ENCODE peak calls at places on chromosomes 1 and 21, in five cellular contexts. Z is heart left ventricle, S is A549, F is endothelial cell of umbilical vein, G is transverse colon. H is an unnamed sample.

GRCh38 chr21:45050786-45051489 is 23.4 kb upstream of the ADARB1 start:
- DNase-seq in Z (no peak), S (peak), F (no peak), G (no peak), H (no peak)

GRCh38 chr1:38076038-38076437 is 29.4 kb upstream of the POU3F1 start:
- DNase-seq in Z (no peak), S (no peak), F (peak), G (no peak), H (no peak)

GRCh38 chr1:219460561-219461511 is 152.1 kb downstream of the ZC3H11B start:
- DNase-seq in Z (no peak), S (no peak), F (no peak), G (no peak), H (no peak)

GRCh38 chr1:51989582-51990477 is 670 bp downstream of the RAB3B start:
- DNase-seq in Z (no peak), S (no peak), F (no peak), G (no peak), H (no peak)

GRCh38 chr1:87274851-87275250 is 53.8 kb upstream of the LMO4 start:
- DNase-seq in Z (no peak), S (no peak), F (no peak), G (no peak), H (no peak)

GRCh38 chr1:21340230-21340564 is 49.9 kb upstream of the ECE1 start:
- DNase-seq in Z (no peak), S (no peak), F (no peak), G (peak), H (no peak)

GRCh38 chr1:33876970-33877680 is 13.2 kb downstream of the HMGB4 start:
- DNase-seq in Z (no peak), S (no peak), F (no peak), G (no peak), H (peak)

GRCh38 chr1:56814205-56814604 is 5.0 kb downstream of the FYB2 start:
- DNase-seq in Z (no peak), S (no peak), F (no peak), G (no peak), H (no peak)

GRCh38 chr21:44913425-44914175 is 7.1 kb downstream of the ITGB2 start:
- DNase-seq in Z (no peak), S (no peak), F (no peak), G (no peak), H (no peak)

GRCh38 chr1:78210167-78210566 is 164.4 kb downstream of the GIPC2 start:
- DNase-seq in Z (no peak), S (no peak), F (no peak), G (no peak), H (peak)

GRCh38 chr1:3641816-3642215 is 8.1 kb downstream of the WRAP73 start:
- DNase-seq in Z (no peak), S (no peak), F (no peak), G (no peak), H (no peak)

GRCh38 chr1:179124866-179125265 is 43.0 kb downstream of the TOR3A start:
- DNase-seq in Z (no peak), S (no peak), F (no peak), G (no peak), H (no peak)

GRCh38 chr1:21220815-21221214 is 44.1 kb upstream of the EIF4G3 start:
- DNase-seq in Z (no peak), S (no peak), F (peak), G (no peak), H (no peak)

GRCh38 chr1:113041569-113042335 is 31.2 kb upstream of the LRIG2 start:
- DNase-seq in Z (no peak), S (no peak), F (no peak), G (no peak), H (no peak)

GRCh38 chr1:115475252-115475651 is 137.2 kb upstream of the NGF start:
- DNase-seq in Z (no peak), S (no peak), F (no peak), G (no peak), H (no peak)

GRCh38 chr21:34614443-34614692 is 545 bp downstream of the RCAN1 start:
- DNase-seq in Z (no peak), S (no peak), F (no peak), G (no peak), H (no peak)

GRCh38 chr1:174912243-174912642 is 87.5 kb upstream of the CACYBP start:
- DNase-seq in Z (no peak), S (no peak), F (peak), G (no peak), H (no peak)

GRCh38 chr1:51509773-51510172 is 9.3 kb downstream of the EPS15 start:
- DNase-seq in Z (no peak), S (no peak), F (no peak), G (no peak), H (no peak)

GRCh38 chr1:200021537-200022238 is 5.8 kb upstream of the NR5A2 start:
- DNase-seq in Z (no peak), S (peak), F (no peak), G (no peak), H (no peak)

GRCh38 chr1:35319988-35320713 is 51.6 kb downstream of the ZMYM4 start:
- DNase-seq in Z (peak), S (no peak), F (no peak), G (no peak), H (no peak)

DNA sequence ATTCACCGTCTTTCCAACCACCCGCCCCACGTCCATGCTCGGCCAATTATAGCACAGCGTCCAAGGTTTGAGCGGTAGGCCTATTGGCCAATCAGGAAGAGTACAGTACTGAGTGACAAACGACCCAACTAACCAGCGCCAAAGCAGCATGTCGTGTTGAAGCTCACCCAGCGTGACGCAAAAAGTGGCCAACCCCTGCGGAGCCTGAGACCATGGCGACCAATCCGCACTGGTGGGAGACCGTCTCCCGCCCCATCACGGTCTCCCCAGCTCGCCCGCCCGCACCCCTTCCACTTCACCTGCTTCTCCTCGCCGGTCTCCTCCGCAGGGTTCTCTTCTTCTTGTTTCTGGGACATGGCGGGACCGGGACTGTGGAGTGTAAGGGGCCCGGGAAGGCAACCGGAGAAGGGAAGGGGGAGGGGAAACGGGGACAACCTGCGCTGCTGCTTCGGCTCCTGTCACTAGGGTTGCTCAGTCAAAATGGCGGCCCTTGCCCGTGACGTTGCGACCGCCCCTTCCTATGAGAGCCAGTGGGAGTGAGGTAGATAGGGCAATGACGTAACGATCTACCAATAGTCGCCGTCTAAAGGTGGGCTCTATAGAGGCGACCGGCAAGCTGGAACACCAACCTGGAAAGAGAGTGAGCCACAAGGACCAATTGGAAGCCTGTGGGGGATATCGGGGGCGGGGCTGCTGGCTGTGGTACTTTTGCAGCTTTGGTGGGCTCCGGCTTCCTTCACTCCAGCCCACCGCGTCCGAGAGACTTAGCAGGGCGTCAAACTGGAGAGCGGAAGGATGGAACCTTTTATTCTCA is at the start of gene ENSA:
- DNase-seq in Z (peak), S (peak), F (peak), G (peak), H (peak)
- TF ChIP-seq POLR2A in Z (peak), S (peak), F (peak), G (peak), H (peak)

DNA sequence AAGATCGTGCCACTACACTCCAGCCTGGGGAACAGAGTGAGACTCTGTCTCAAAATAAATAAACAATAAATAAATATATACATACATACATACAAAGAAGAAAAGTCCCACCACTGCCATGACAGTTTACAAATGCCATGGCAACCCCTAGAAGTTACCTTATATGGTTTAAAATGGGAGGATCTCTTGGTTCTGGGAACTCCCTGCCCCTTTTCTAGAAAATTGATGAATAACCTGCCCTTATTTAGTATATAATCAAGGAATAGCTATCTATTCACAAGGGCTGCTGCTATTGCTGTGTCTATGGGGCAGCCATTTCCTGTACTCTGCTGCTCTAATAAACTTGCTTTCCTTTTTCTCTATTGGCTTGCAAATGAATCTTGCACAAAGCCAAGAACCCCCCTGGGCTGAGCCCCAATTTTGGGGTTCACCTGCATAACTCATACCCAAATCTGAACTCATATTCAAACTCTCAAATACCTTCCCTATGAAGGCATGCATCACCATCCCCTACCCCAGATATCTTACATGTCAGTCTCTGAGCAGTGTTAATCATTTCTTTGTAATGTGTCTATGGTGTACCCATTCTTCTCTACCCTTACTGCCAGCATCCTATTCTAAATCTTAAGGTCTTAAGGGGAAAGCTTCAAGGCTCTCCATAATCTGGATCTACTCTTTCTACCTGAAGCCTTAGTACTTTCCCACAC is 9.0 kb downstream of the GON4L start:
- DNase-seq in Z (no peak), S (no peak), F (peak), G (no peak), H (no peak)
- TF ChIP-seq POLR2A in Z (no peak), S (no peak), F (no peak), G (no peak), H (no peak)

GRCh38 chr1:201887116-201887866 is 1.4 kb upstream of the SHISA4 start:
- DNase-seq in Z (no peak), S (no peak), F (no peak), G (no peak), H (no peak)

GRCh38 chr1:201886103-201886885 is 2.4 kb upstream of the SHISA4 start:
- DNase-seq in Z (no peak), S (no peak), F (no peak), G (no peak), H (no peak)

GRCh38 chr1:201889092-201889968 is 632 bp downstream of the SHISA4 start:
- DNase-seq in Z (no peak), S (no peak), F (no peak), G (no peak), H (no peak)

GRCh38 chr1:201890223-201890622 is 1.5 kb downstream of the SHISA4 start:
- DNase-seq in Z (no peak), S (no peak), F (no peak), G (no peak), H (no peak)

DNA sequence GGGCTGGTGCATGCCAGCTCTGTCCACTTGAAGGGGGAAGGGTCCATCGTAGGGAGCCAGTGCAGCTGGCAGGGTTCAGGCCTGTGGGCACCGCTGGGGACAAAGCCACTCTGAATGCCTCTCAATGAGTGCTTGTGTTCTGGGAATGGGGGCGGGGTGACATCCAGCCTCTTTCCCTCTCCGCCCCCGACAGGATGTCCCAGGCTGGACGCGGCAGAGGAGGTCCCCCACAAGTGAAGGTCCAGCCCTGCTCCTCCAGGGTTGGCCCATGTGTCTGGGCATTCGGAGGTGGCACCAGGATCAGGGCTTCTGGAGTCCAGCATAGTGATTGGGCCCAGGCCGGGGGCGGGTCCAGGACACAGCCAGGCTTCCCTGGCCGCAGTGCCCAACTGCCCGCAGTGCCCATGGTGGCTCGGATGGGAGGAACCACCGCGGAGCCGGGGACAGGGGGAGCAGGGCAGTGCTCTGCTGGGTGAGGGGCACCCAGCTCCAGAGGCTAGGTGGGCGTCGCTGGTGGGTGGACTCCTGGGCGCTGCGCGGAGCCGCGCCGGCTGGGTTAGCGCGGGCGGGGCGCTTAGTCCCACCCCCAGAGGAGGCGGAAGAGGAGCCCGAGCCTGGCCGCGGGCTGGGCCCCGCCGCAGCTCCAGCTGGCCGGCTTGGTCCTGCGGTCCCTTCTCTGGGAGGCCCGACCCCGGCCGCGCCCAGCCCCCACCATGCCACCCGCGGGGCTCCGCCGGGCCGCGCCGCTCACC is at the start of gene SHISA4:
- DNase-seq in Z (peak), S (peak), F (peak), G (peak), H (peak)
- TF ChIP-seq POLR2A in Z (peak), S (peak), F (no peak), G (peak), H (peak)

DNA sequence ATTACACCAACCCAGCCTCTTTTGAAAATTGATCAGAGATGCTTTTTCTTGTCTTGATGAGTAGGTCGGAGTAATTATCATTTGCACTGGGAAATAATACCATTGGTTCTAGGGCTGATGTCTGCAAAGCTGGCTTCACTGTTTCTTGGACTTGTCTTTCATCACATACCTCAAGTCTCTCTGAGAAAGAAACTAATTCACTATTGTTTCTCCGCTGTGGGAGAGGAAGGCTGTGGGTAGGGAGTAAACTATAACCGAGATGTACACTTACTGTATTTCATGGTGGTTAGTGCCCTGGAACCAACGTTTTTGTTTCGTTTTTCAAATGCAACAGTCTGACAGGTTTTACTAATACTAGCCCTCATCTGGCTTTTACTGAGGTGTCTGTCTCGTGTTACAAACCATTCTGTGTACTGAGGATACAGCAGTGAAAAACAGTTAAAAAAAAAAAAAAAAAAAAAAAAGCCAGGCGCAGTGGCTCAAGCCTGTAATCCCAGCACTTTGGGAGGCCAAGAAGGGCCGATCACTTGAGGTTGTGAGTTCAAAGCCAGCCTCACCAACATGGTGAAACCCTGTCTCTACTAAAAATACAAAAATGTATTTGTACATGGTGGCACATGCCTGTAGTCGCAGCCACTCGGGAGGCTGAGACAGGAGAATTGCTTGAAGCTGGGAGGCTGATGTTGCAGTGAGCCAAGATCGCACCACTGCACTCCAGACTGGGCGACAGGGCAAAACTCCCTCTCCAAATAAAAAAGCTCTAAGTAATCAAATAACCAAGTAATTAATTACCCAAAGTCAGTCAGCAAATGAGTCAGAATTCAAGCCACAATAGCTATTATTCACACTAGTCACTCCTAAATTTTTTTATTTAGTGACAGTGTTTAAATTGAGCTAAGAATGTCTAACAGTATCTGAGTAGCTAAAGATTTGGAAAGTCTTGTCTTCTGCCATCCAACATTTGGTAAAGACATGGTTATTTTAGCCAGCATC is 23.3 kb downstream of the TOMM20 start:
- DNase-seq in Z (no peak), S (no peak), F (peak), G (no peak), H (no peak)
- TF ChIP-seq POLR2A in Z (no peak), S (no peak), F (no peak), G (no peak), H (no peak)

DNA sequence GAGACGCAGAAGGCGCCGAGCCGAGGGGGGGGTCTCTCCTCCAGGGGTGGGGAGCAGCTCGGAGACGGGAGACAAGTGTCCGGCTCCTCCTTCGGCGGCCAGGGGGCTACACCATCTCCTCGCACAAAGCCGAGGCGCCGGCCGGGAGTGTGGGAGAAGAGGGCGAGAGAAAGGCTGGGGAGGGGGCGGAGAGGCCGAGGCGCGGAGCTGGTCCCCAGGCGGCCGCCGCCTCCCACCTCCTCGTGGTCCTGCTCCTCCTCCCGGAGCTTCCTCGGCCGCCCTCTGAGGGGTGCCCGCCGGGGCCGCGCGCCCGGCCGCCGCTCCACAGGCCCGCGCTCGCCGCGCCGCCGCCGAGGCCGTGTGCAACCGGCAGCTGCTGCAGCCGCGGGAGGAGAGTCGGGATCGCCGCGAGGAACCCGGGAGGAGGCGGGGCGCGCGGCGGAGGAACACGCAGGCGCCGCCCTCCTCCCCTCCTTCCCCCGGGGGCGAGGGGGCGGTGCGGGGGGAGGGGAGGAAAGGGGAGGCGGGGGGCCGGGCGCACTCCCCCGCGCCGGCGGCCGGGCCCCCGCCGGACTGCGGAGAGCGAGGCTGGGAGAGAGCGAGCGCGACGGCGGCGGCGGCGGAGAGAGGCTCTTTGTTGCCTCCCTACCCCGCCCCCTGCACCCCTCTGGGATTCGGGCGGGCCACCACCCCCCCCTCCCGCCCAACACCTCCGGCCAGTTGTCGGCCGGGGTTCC is at the start of gene ENAH:
- DNase-seq in Z (peak), S (peak), F (peak), G (peak), H (peak)
- TF ChIP-seq POLR2A in Z (peak), S (peak), F (peak), G (no peak), H (peak)

GRCh38 chr1:31576201-31576669 is at the start of gene TINAGL1:
- DNase-seq in Z (peak), S (no peak), F (peak), G (peak), H (no peak)
- TF ChIP-seq POLR2A in Z (peak), S (no peak), F (peak), G (peak), H (no peak)

H was measured in H54.